ENCODE peak calls at places on chromosome 5, in five cellular contexts. S is hepatocyte, F is PC-3, N is neural progenitor cell, D is OCI-LY7. K is an unnamed sample. For H3K79me2, the result is how much of the 10 kb centered on the place peaks cover.

GRCh38 chr5:74342948-74343682 is 297.4 kb downstream of the ENC1 start:
- DNase-seq in S (no peak), F (peak), N (no peak), D (no peak), K (no peak)

GRCh38 chr5:125410501-125411162 is 664.2 kb upstream of the ZNF608 start:
- DNase-seq in S (peak), F (peak), N (no peak), D (no peak), K (no peak)

GRCh38 chr5:145236966-145237365 is 598.2 kb downstream of the PRELID2 start:
- DNase-seq in S (no peak), F (no peak), N (no peak), D (no peak), K (no peak)

GRCh38 chr5:128084228-128085167 is 932 bp downstream of the SLC12A2 start:
- DNase-seq in S (peak), F (peak), N (peak), D (peak), K (peak)

GRCh38 chr5:8601831-8602354 is 732.9 kb downstream of the MTRR start:
- DNase-seq in S (no peak), F (peak), N (no peak), D (no peak), K (no peak)

GRCh38 chr5:110785356-110785755 is 46.5 kb downstream of the SLC25A46 start:
- DNase-seq in S (no peak), F (peak), N (no peak), D (no peak), K (no peak)

GRCh38 chr5:122093415-122093814 is 15.4 kb upstream of the LOX start:
- DNase-seq in S (peak), F (no peak), N (no peak), D (no peak), K (no peak)

GRCh38 chr5:148998174-148998797 is 64.6 kb downstream of the SH3TC2 start:
- DNase-seq in S (peak), F (peak), N (peak), D (peak), K (peak)

GRCh38 chr5:74232281-74232680 is 408.2 kb downstream of the ENC1 start:
- DNase-seq in S (no peak), F (peak), N (peak), D (no peak), K (no peak)

GRCh38 chr5:84381501-84382362 is 2.9 kb downstream of the EDIL3 start:
- DNase-seq in S (peak), F (no peak), N (no peak), D (no peak), K (no peak)

GRCh38 chr5:150304481-150305081 is 1.9 kb upstream of the ARSI start:
- DNase-seq in S (no peak), F (no peak), N (no peak), D (no peak), K (no peak)

GRCh38 chr5:150305577-150305976 is 2.9 kb upstream of the ARSI start:
- DNase-seq in S (no peak), F (no peak), N (no peak), D (no peak), K (no peak)

GRCh38 chr5:150303070-150303595 is 428 bp upstream of the ARSI start:
- DNase-seq in S (peak), F (no peak), N (peak), D (no peak), K (no peak)

GRCh38 chr5:150302301-150303069 is at the start of gene ARSI:
- DNase-seq in S (peak), F (peak), N (peak), D (no peak), K (peak)

DNA sequence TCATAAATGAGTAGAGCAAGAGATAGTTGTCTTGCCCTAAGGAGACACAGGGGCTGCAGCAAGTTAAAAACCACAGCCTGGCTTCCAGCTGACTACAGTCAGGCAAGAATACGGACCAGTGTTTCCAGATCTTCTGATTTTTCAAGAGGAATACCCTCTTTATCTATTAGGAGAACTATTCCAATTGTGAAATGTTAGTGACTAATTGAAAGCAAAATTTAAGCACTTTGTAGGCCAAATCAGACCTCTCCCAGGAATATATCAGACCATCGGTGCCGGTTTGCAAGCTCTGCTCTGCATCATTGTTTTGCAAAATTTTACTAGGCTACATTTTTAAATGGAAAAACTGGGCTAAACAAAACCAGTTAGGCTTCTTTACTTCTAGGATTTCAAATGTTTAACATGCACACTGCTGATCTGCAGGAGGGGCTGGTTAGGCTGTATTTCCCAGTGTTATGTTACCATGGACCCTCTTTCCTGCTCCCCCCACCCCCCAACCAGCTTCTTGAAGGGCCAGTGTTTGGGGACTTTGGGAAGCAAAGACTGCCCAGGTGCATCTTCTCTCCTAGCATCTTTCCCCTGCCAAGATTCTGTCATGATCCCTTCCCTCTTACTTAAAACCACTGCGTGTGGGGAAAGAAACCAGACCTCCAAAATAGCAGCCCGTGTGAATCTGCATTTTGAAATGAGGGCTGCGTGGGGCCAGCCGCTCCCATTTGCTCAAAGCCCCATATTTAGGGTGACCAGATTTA is 1.1 kb upstream of the ARSI start:
- DNase-seq in S (peak), F (no peak), N (no peak), D (no peak), K (no peak)
- H3K4me2 ChIP-seq in S (peak), F (no peak), N (peak), D (no peak), K (no peak)

GRCh38 chr5:76529464-76530344 is 93.5 kb downstream of the F2RL2 start:
- DNase-seq in S (no peak), F (no peak), N (no peak), D (no peak), K (no peak)
- H3K79me2 ChIP-seq in S (under half), F (under half), N (under half), D (under half), K (half or more)

GRCh38 chr5:107893642-107894041 is 222.9 kb upstream of the EFNA5 start:
- DNase-seq in S (no peak), F (no peak), N (no peak), D (no peak), K (no peak)

GRCh38 chr5:107888541-107888940 is 217.8 kb upstream of the EFNA5 start:
- DNase-seq in S (no peak), F (no peak), N (no peak), D (no peak), K (no peak)

GRCh38 chr5:107889387-107889786 is 218.7 kb upstream of the EFNA5 start:
- DNase-seq in S (no peak), F (no peak), N (no peak), D (no peak), K (no peak)

GRCh38 chr5:107894361-107894760 is 223.6 kb upstream of the EFNA5 start:
- DNase-seq in S (no peak), F (no peak), N (no peak), D (no peak), K (no peak)
- TF ChIP-seq EZH2phosphoT487 in S (no peak), F (no peak), N (no peak), D (no peak), K (no peak)

GRCh38 chr5:91077623-91078022 is 305.5 kb downstream of the ARRDC3 start:
- DNase-seq in S (no peak), F (peak), N (no peak), D (no peak), K (no peak)

GRCh38 chr5:91074615-91075014 is 308.5 kb downstream of the ARRDC3 start:
- DNase-seq in S (no peak), F (peak), N (no peak), D (no peak), K (no peak)

GRCh38 chr5:91072891-91073290 is 310.2 kb downstream of the ARRDC3 start:
- DNase-seq in S (peak), F (peak), N (no peak), D (no peak), K (no peak)

GRCh38 chr5:91079037-91079436 is 304.1 kb downstream of the ARRDC3 start:
- DNase-seq in S (no peak), F (peak), N (no peak), D (no peak), K (no peak)

GRCh38 chr5:91076138-91076537 is 307.0 kb downstream of the ARRDC3 start:
- DNase-seq in S (no peak), F (peak), N (no peak), D (no peak), K (no peak)
- H3K4me2 ChIP-seq in S (no peak), F (no peak), N (no peak), D (no peak), K (no peak)

GRCh38 chr5:36948650-36949049 is 72.1 kb downstream of the NIPBL start:
- DNase-seq in S (no peak), F (peak), N (no peak), D (no peak), K (no peak)

GRCh38 chr5:36950586-36951457 is 74.3 kb downstream of the NIPBL start:
- DNase-seq in S (no peak), F (peak), N (no peak), D (no peak), K (no peak)

GRCh38 chr5:36949593-36949992 is 73.0 kb downstream of the NIPBL start:
- DNase-seq in S (no peak), F (no peak), N (no peak), D (no peak), K (no peak)

GRCh38 chr5:36948041-36948440 is 71.5 kb downstream of the NIPBL start:
- DNase-seq in S (no peak), F (peak), N (no peak), D (no peak), K (no peak)

GRCh38 chr5:36953043-36953442 is 76.5 kb downstream of the NIPBL start:
- DNase-seq in S (no peak), F (no peak), N (no peak), D (no peak), K (no peak)
- H3K79me2 ChIP-seq in S (half or more), F (half or more), N (half or more), D (half or more), K (half or more)

GRCh38 chr5:133552925-133553525 is 59.3 kb downstream of the FSTL4 start:
- DNase-seq in S (peak), F (peak), N (peak), D (peak), K (peak)
- TF ChIP-seq EZH2phosphoT487 in S (no peak), F (no peak), N (no peak), D (no peak), K (no peak)

GRCh38 chr5:91643796-91644195 is 260.7 kb upstream of the ARRDC3 start:
- DNase-seq in S (no peak), F (no peak), N (no peak), D (no peak), K (no peak)

GRCh38 chr5:91642592-91642991 is 259.5 kb upstream of the ARRDC3 start:
- DNase-seq in S (no peak), F (no peak), N (no peak), D (no peak), K (no peak)

GRCh38 chr5:91639744-91640143 is 256.6 kb upstream of the ARRDC3 start:
- DNase-seq in S (no peak), F (no peak), N (no peak), D (no peak), K (no peak)

GRCh38 chr5:91645347-91645746 is 262.2 kb upstream of the ARRDC3 start:
- DNase-seq in S (no peak), F (no peak), N (no peak), D (no peak), K (no peak)

DNA sequence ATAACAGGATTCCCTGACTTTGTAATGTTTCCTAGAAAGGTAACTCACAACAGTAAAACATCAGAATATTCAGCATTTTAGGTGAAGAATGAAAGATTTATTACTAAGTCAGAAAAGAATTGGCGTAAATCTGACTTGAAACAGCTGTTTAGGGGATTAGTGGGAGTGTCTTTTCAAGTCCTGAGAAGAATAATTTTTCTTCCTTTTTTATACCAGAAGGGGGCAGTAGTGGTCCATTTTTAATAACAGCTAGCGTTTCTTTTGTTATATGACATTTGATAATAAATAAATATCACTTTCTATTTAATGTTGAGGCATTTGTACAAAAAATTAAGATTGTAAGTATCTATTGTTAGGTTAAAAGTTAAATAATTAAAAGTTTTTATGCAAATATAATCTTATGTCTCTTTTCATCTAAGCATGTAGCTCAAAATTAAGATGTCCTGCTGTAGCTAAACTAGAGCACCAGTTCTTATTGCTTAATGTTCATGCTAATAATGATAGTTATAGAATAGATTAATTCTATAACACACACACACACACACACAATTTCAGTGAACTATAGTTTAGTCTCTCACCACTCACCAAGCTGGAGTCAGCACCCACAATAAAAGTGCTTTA is 258.7 kb upstream of the ARRDC3 start:
- DNase-seq in S (peak), F (peak), N (peak), D (peak), K (peak)
- H3K4me2 ChIP-seq in S (no peak), F (no peak), N (no peak), D (no peak), K (no peak)

GRCh38 chr5:59322887-59323286 is 570.6 kb downstream of the PDE4D start:
- DNase-seq in S (no peak), F (no peak), N (no peak), D (no peak), K (no peak)
- H3K79me2 ChIP-seq in S (under half), F (under half), N (under half), D (under half), K (under half)

DNA sequence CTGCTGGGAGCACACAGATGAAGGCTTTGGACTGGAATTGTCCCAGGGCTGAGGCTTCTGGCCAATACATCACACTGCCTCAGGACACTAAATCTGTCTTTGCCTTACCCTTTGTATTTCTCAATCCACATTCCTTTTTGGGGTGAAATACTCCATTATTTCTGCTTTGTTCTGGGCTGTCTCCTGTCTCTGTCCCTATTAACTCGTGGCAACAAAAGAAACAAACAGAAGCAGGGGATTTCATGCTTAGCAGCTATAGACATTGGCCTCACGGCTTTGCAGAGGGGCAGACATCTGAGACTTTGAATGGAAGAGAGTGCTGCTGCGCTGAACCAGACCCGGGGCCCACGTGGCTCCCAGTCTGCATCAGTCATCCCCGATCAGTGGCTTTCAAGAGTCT is 129.8 kb downstream of the ARL15 start:
- DNase-seq in S (no peak), F (no peak), N (peak), D (no peak), K (no peak)
- TF ChIP-seq EZH2phosphoT487 in S (no peak), F (no peak), N (no peak), D (no peak), K (no peak)

GRCh38 chr5:51471642-51472041 is 88.4 kb downstream of the ISL1 start:
- DNase-seq in S (no peak), F (no peak), N (no peak), D (no peak), K (no peak)

GRCh38 chr5:51472472-51472871 is 89.2 kb downstream of the ISL1 start:
- DNase-seq in S (no peak), F (no peak), N (no peak), D (no peak), K (no peak)

GRCh38 chr5:51475628-51476027 is 92.4 kb downstream of the ISL1 start:
- DNase-seq in S (no peak), F (no peak), N (no peak), D (no peak), K (no peak)

GRCh38 chr5:51479840-51480239 is 96.6 kb downstream of the ISL1 start:
- DNase-seq in S (no peak), F (no peak), N (no peak), D (no peak), K (no peak)

DNA sequence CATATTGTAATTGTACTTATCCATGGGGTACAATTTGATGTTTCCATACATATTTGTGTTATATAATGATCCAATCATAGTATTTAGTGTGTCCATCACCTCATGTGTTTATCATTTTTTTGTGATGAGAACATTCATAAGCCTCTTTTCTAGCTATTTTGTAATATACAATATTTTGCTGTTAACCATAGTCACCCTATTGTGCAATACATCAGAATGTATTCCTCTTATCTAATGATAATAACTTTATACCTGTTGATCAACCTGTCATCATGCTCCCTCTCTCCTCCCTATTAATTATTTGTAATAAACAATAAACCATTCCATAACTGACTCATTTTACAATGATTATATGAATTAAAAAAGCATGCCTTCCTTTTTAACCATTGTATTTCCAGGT is 93.2 kb downstream of the ISL1 start:
- DNase-seq in S (no peak), F (no peak), N (no peak), D (no peak), K (no peak)
- H3K4me2 ChIP-seq in S (no peak), F (no peak), N (no peak), D (no peak), K (no peak)